ENCODE peak calls at places on chromosome 9, in four cellular contexts. N, J, C and O are unnamed samples. For H3K4me1, the result is how much of the 10 kb centered on the place peaks cover.

GRCh38 chr9:113609562-113610318 is 146.2 kb downstream of the RGS3 start:
- DNase-seq in N (no peak), J (peak), C (peak), O (no peak)

GRCh38 chr9:696332-697090 is 145.0 kb upstream of the DMRT1 start:
- DNase-seq in N (no peak), J (no peak), C (no peak), O (no peak)

GRCh38 chr9:69180670-69181069 is 6.6 kb downstream of the TJP2 start:
- DNase-seq in N (peak), J (no peak), C (no peak), O (no peak)

GRCh38 chr9:123749580-123750202 is 180.2 kb downstream of the DENND1A start:
- DNase-seq in N (no peak), J (no peak), C (no peak), O (no peak)

GRCh38 chr9:90611568-90611967 is 31.1 kb downstream of the DIRAS2 start:
- DNase-seq in N (no peak), J (no peak), C (no peak), O (no peak)

GRCh38 chr9:116269250-116269649 is 115.7 kb downstream of the PAPPA start:
- DNase-seq in N (no peak), J (no peak), C (no peak), O (no peak)

GRCh38 chr9:137431416-137431931 is 8.3 kb downstream of the NOXA1 start:
- DNase-seq in N (no peak), J (no peak), C (no peak), O (no peak)

GRCh38 chr9:31030741-31031202 is 1353.7 kb upstream of the ACO1 start:
- DNase-seq in N (no peak), J (peak), C (no peak), O (peak)

GRCh38 chr9:91282292-91282691 is 79.4 kb downstream of the AUH start:
- DNase-seq in N (no peak), J (no peak), C (no peak), O (no peak)

GRCh38 chr9:106947097-106947496 is 84.1 kb downstream of the ZNF462 start:
- DNase-seq in N (no peak), J (no peak), C (no peak), O (no peak)

GRCh38 chr9:124126571-124127289 is 115.2 kb downstream of the LHX2 start:
- DNase-seq in N (peak), J (peak), C (peak), O (peak)

GRCh38 chr9:133839822-133840329 is 101.7 kb upstream of the SARDH start:
- DNase-seq in N (no peak), J (peak), C (peak), O (no peak)

GRCh38 chr9:132943677-132944293 is 631 bp downstream of the TSC1 start:
- DNase-seq in N (no peak), J (no peak), C (no peak), O (no peak)

GRCh38 chr9:96086936-96087582 is 211.6 kb downstream of the ERCC6L2 start:
- DNase-seq in N (no peak), J (no peak), C (no peak), O (no peak)

GRCh38 chr9:98330831-98331230 is 75.4 kb upstream of the TBC1D2 start:
- DNase-seq in N (no peak), J (no peak), C (no peak), O (no peak)

GRCh38 chr9:18791074-18791473 is 241.9 kb downstream of the SAXO1 start:
- DNase-seq in N (peak), J (peak), C (no peak), O (peak)

GRCh38 chr9:20564650-20565049 is 57.6 kb downstream of the MLLT3 start:
- DNase-seq in N (no peak), J (no peak), C (no peak), O (no peak)

GRCh38 chr9:78775211-78775610 is 478.3 kb downstream of the PSAT1 start:
- DNase-seq in N (no peak), J (no peak), C (no peak), O (no peak)

GRCh38 chr9:3391414-3391813 is 134.4 kb downstream of the RFX3 start:
- DNase-seq in N (no peak), J (no peak), C (no peak), O (no peak)

GRCh38 chr9:21326526-21327139 is 8.6 kb downstream of the KLHL9 start:
- DNase-seq in N (no peak), J (peak), C (no peak), O (no peak)

GRCh38 chr9:117722108-117722761 is 18.0 kb downstream of the TLR4 start:
- DNase-seq in N (no peak), J (no peak), C (no peak), O (no peak)

GRCh38 chr9:78821126-78821822 is 524.3 kb downstream of the PSAT1 start:
- DNase-seq in N (peak), J (peak), C (no peak), O (peak)

GRCh38 chr9:137064027-137064879 is 6.1 kb downstream of the SAPCD2 start:
- DNase-seq in N (no peak), J (peak), C (peak), O (peak)

GRCh38 chr9:136171009-136171800 is 33.7 kb downstream of the LHX3 start:
- DNase-seq in N (no peak), J (peak), C (no peak), O (peak)

GRCh38 chr9:35395076-35395675 is 94.7 kb upstream of the RUSC2 start:
- DNase-seq in N (no peak), J (no peak), C (peak), O (peak)

GRCh38 chr9:126965541-126966428 is 51.2 kb downstream of the RALGPS1 start:
- DNase-seq in N (peak), J (peak), C (peak), O (peak)

GRCh38 chr9:109001275-109001676 is 12.0 kb downstream of the CTNNAL1 start:
- DNase-seq in N (peak), J (no peak), C (no peak), O (no peak)

GRCh38 chr9:24897826-24898225 is 352.1 kb upstream of the IZUMO3 start:
- DNase-seq in N (no peak), J (no peak), C (no peak), O (no peak)

GRCh38 chr9:24899463-24899862 is 353.8 kb upstream of the IZUMO3 start:
- DNase-seq in N (no peak), J (no peak), C (no peak), O (no peak)

DNA sequence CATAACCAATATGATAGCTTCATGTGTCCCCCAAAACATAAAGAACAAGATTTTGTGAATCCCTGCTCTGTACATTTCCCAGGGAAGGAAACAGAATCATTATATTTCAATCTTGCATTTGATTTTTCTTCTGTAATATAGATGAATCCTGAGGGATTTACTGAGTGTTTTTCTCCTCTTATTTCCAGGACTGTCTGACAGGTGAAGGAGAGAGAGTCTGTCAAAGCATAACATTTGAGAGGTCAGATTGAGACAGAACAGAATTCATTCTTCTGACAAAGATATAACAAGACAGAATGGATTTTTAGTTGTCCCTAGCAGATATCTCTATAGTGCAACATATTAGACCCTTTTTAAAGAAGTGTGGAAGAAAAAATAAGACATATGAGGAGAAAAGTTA is 354.5 kb upstream of the IZUMO3 start:
- DNase-seq in N (no peak), J (no peak), C (no peak), O (no peak)
- H3K4me1 ChIP-seq in N (under half), J (under half), C (under half), O (under half)

DNA sequence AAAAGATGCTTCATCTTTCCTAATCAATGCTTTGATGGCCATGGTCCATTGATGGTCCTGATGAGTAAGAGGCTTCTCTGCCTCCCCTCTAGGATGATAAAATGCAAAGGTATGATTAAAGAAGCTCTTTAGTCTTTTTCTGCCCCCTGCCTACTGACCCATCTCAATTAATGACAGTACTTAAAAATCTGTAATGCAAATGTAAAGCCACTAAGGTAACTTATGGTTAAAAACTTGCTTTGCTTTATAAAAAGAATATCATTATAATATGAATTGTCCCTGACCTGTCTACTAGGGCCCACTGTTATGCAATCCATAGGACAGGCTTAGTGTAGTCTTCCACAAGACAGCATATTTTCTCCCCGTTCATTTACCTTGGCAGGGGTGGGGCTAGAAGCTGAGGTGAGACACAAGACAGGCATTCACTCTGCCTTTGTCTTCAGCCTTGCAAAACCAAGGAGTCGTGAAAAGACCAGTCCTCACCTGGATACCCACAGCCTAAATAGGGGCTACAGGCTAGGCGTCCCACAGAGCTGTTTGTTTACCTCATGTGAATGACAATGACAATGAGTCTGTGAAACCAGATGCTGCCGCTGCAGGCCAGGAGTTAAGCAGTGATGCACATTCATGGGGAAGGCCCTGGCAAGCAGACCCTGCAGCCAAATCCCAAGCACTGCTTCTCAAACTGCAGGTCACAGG is 60.4 kb downstream of the BNC2 start:
- DNase-seq in N (no peak), J (no peak), C (no peak), O (peak)
- H3K4me1 ChIP-seq in N (under half), J (under half), C (under half), O (under half)

GRCh38 chr9:80208662-80209061 is 636.9 kb downstream of the TLE4 start:
- DNase-seq in N (no peak), J (no peak), C (no peak), O (no peak)
- H3K4me1 ChIP-seq in N (under half), J (under half), C (under half), O (under half)

DNA sequence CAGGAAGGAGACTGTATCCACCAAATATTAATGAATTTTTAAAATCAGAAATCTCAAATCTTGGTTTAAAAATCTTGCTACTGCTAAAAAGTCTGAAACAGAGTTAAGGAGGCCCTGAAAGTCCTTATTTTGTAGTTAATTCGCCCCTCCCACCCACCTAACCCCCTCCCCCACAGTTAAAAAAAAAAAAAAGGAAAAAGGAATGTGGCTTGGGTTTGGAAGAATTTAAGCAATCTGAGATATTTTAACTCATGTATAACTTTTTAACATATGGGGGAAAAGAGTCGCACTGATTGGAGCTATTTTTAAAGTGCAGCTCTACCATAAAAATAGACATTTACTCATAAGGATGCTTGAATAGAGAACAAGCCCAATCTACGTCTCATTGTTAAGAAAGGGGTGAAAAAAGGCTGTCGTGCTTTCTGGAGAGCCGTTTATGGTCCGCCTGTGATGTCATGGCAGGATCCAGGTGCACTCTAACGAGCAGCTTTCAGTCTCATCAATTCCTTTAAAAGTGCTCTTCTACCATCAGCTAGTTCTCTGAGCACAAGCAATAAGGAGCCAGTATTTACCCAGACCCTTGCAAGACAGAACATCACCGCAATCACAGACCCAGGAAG is 142.5 kb downstream of the ELAVL2 start:
- DNase-seq in N (no peak), J (peak), C (no peak), O (no peak)
- H3K4me1 ChIP-seq in N (under half), J (under half), C (under half), O (under half)

GRCh38 chr9:93461810-93462209 is 8.4 kb upstream of the FAM120AOS start:
- DNase-seq in N (no peak), J (no peak), C (no peak), O (no peak)
- H3K4me1 ChIP-seq in N (under half), J (under half), C (half or more), O (under half)

GRCh38 chr9:114930063-114930812 is at the start of gene TNFSF8:
- DNase-seq in N (no peak), J (no peak), C (no peak), O (no peak)

GRCh38 chr9:114931407-114931806 is 1.0 kb upstream of the TNFSF8 start:
- DNase-seq in N (no peak), J (no peak), C (no peak), O (no peak)

GRCh38 chr9:114932502-114932901 is 2.1 kb upstream of the TNFSF8 start:
- DNase-seq in N (no peak), J (no peak), C (no peak), O (no peak)

GRCh38 chr9:114928092-114928491 is 2.3 kb downstream of the TNFSF8 start:
- DNase-seq in N (no peak), J (no peak), C (no peak), O (no peak)

GRCh38 chr9:114929166-114929565 is 1.2 kb downstream of the TNFSF8 start:
- DNase-seq in N (no peak), J (no peak), C (no peak), O (no peak)
- H3K4me1 ChIP-seq in N (under half), J (under half), C (under half), O (under half)

GRCh38 chr9:129172816-129173215 is 5.2 kb downstream of the IER5L start:
- DNase-seq in N (no peak), J (peak), C (no peak), O (no peak)
- H3K4me1 ChIP-seq in N (half or more), J (under half), C (under half), O (under half)

GRCh38 chr9:112044183-112044582 is 130.9 kb downstream of the SUSD1 start:
- DNase-seq in N (no peak), J (no peak), C (no peak), O (no peak)
- H3K4me1 ChIP-seq in N (under half), J (under half), C (under half), O (under half)

GRCh38 chr9:76697110-76697509 is 67.1 kb upstream of the PCA3 start:
- DNase-seq in N (no peak), J (no peak), C (no peak), O (no peak)
- H3K4me1 ChIP-seq in N (under half), J (under half), C (under half), O (under half)